ENCODE peak calls at places on chromosomes 1 and 21, in six cellular contexts. C is IMR-90, H is H9, N is neuronal stem cell, S is H1, F is trophoblast cell. U is an unnamed sample.

GRCh38 chr1:172719066-172719627 is 60.2 kb downstream of the FASLG start:
- DNase-seq in N (no peak), S (no peak), C (peak), F (no peak), H (no peak), U (no peak)

GRCh38 chr1:205775717-205776056 is 405 bp upstream of the RAB29 start:
- DNase-seq in H (no peak), S (no peak), C (peak), N (no peak), F (peak), U (peak)

GRCh38 chr1:110878993-110879392 is 6.0 kb downstream of the CD53 start:
- DNase-seq in H (no peak), F (no peak), S (no peak), N (no peak), C (no peak), U (no peak)

GRCh38 chr1:211722277-211723175 is 47.1 kb upstream of the NEK2 start:
- DNase-seq in N (no peak), C (no peak), H (no peak), F (no peak), S (no peak), U (no peak)

GRCh38 chr1:236451796-236452373 is 57.8 kb downstream of the EDARADD start:
- DNase-seq in C (no peak), H (peak), F (peak), N (no peak), S (peak), U (no peak)

GRCh38 chr1:151968058-151968457 is 25.6 kb downstream of the S100A10 start:
- DNase-seq in S (peak), F (peak), C (peak), H (peak), N (peak), U (peak)

GRCh38 chr1:1779691-1780597 is 1.7 kb upstream of the NADK start:
- DNase-seq in S (peak), C (peak), F (peak), H (peak), N (no peak), U (peak)

GRCh38 chr21:32516729-32517649 is 68.3 kb downstream of the TCP10L start:
- DNase-seq in C (peak), H (no peak), S (no peak), N (no peak), F (peak), U (peak)

GRCh38 chr1:230403442-230403841 is 22.7 kb downstream of the PGBD5 start:
- DNase-seq in H (peak), N (no peak), F (no peak), C (no peak), S (no peak), U (no peak)

GRCh38 chr1:54390655-54391054 is 15.5 kb downstream of the SSBP3 start:
- DNase-seq in H (no peak), C (no peak), F (no peak), N (no peak), S (no peak), U (no peak)

GRCh38 chr21:33411949-33412430 is 8.8 kb downstream of the IFNGR2 start:
- DNase-seq in S (no peak), H (no peak), N (no peak), F (peak), C (no peak), U (peak)

GRCh38 chr1:36349241-36349671 is 25.8 kb upstream of the EVA1B start:
- DNase-seq in F (peak), C (peak), N (no peak), H (no peak), S (no peak), U (peak)

GRCh38 chr1:19734472-19734999 is 65.2 kb downstream of the TMCO4 start:
- DNase-seq in F (no peak), S (no peak), N (no peak), H (no peak), C (peak), U (no peak)

GRCh38 chr1:31715097-31715872 is 11.5 kb upstream of the COL16A1 start:
- DNase-seq in S (peak), F (peak), N (peak), C (peak), H (peak), U (peak)

GRCh38 chr21:46518983-46519583 is 60.4 kb downstream of the DIP2A start:
- DNase-seq in F (no peak), N (no peak), S (no peak), H (no peak), C (peak), U (peak)

GRCh38 chr1:117685936-117686806 is 80.3 kb downstream of the TENT5C start:
- DNase-seq in N (no peak), S (no peak), H (no peak), F (no peak), C (no peak), U (no peak)

GRCh38 chr1:7616076-7616833 is 154.8 kb upstream of the VAMP3 start:
- DNase-seq in S (peak), C (peak), N (peak), F (peak), H (peak), U (peak)

GRCh38 chr21:17925000-17925610 is 105.9 kb upstream of the C21orf91 start:
- DNase-seq in F (peak), N (peak), C (peak), H (peak), S (peak), U (peak)

GRCh38 chr21:34644815-34645214 is 24.0 kb upstream of the CLIC6 start:
- DNase-seq in S (no peak), F (no peak), N (no peak), C (no peak), H (no peak), U (no peak)

GRCh38 chr21:43354016-43354420 is 72.9 kb downstream of the SIK1 start:
- DNase-seq in F (no peak), N (no peak), S (no peak), H (no peak), C (no peak), U (no peak)

GRCh38 chr21:43355196-43355924 is 71.6 kb downstream of the SIK1 start:
- DNase-seq in F (no peak), S (no peak), C (no peak), N (no peak), H (no peak), U (no peak)

GRCh38 chr21:43353282-43354010 is 73.5 kb downstream of the SIK1 start:
- DNase-seq in H (no peak), F (no peak), C (no peak), N (no peak), S (no peak), U (no peak)

GRCh38 chr21:43355925-43356289 is 71.0 kb downstream of the SIK1 start:
- DNase-seq in C (no peak), H (peak), F (no peak), N (no peak), S (no peak), U (no peak)

DNA sequence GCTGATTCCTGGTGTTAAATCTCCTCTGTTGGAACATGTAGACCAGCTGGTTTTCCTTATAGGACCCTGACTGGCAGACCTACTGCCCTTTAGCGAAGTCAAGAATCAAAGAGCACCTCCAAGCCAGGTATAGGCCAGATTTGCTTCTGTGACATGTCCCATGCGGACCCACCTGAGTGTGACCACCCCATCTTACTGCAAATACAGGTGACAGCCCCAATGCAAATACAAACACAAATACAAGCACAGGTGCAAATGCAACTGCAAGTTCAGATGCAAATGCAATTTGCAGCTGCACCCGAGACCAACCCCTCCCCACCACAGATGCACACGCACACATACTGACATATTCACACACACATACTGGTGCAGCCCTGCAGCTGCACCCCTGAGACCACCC is 72.3 kb downstream of the SIK1 start:
- DNase-seq in F (no peak), H (no peak), N (no peak), S (no peak), C (no peak), U (no peak)
- H3K14ac ChIP-seq in F (no peak), H (no peak), N (no peak), S (no peak), C (no peak), U (no peak)

GRCh38 chr1:42125552-42125951 is 27.7 kb upstream of the GUCA2B start:
- DNase-seq in H (no peak), S (no peak), N (no peak), C (no peak), F (no peak), U (no peak)
- H2BK5ac ChIP-seq in H (no peak), S (no peak), N (no peak), C (no peak), F (no peak), U (no peak)

GRCh38 chr21:44924611-44925010 is 3.9 kb upstream of the ITGB2 start:
- DNase-seq in S (no peak), H (no peak), F (no peak), N (no peak), C (no peak), U (no peak)
- H3K27ac ChIP-seq in S (no peak), H (no peak), F (no peak), N (no peak), C (no peak), U (no peak)

GRCh38 chr1:170369000-170369399 is 163.0 kb upstream of the GORAB start:
- DNase-seq in N (no peak), S (no peak), H (no peak), F (no peak), C (no peak), U (no peak)
- H3K14ac ChIP-seq in N (no peak), S (no peak), H (no peak), F (no peak), C (no peak), U (no peak)

GRCh38 chr1:150577557-150578277 is 1.7 kb downstream of the MCL1 start:
- DNase-seq in H (no peak), N (no peak), F (peak), S (no peak), C (peak), U (peak)

GRCh38 chr1:150579955-150580642 is 689 bp upstream of the MCL1 start:
- DNase-seq in C (no peak), H (no peak), F (no peak), N (no peak), S (no peak), U (no peak)

GRCh38 chr1:150576794-150577556 is 2.4 kb downstream of the MCL1 start:
- DNase-seq in F (peak), H (no peak), S (no peak), C (peak), N (no peak), U (peak)

GRCh38 chr1:150578278-150579109 is 916 bp downstream of the MCL1 start:
- DNase-seq in N (no peak), S (no peak), H (no peak), F (peak), C (peak), U (peak)

GRCh38 chr1:150579110-150579954 is at the start of gene MCL1:
- DNase-seq in H (peak), C (peak), S (peak), F (peak), N (peak), U (peak)
- H2BK5ac ChIP-seq in H (peak), C (peak), S (peak), F (peak), N (peak), U (peak)

U was measured in mesenchymal stem cell.